ENCODE peak calls at places on chromosomes 7 and 10, in four cellular contexts. J is RPMI8226, Z is T follicular helper cell, K is T-helper 1 cell. D is an unnamed sample.
A peak's percentile ranks its signal among the peaks of the same experiment; 100 is the strongest.

GRCh38 chr10:119541046-119541445 is 1.5 kb downstream of the RGS10 start:
- DNase-seq in K (no peak), Z (no peak), J (no peak), D (no peak)

GRCh38 chr10:42652860-42653259 is 14.5 kb upstream of the ZNF33B start:
- DNase-seq in K (no peak), J (no peak), Z (no peak), D (no peak)

GRCh38 chr7:886626-887487 is 10.5 kb downstream of the GET4 start:
- DNase-seq in J (no peak), Z (no peak), K (no peak), D (no peak)

GRCh38 chr10:31855033-31855432 is 73.6 kb downstream of the ARHGAP12 start:
- DNase-seq in K (no peak), Z (no peak), J (no peak), D (no peak)

GRCh38 chr7:12716722-12717121 is 29.3 kb downstream of the ARL4A start:
- DNase-seq in J (no peak), Z (no peak), K (no peak), D (no peak)

GRCh38 chr10:68154211-68154497 is 44.9 kb downstream of the MYPN start:
- DNase-seq in K (no peak), J (peak; percentile 61), Z (no peak), D (peak; percentile 39)

GRCh38 chr7:77738871-77739270 is 42.6 kb downstream of the RSBN1L start:
- DNase-seq in K (no peak), J (no peak), Z (no peak), D (no peak)

GRCh38 chr7:2106920-2107319 is 125.8 kb downstream of the MAD1L1 start:
- DNase-seq in K (no peak), Z (no peak), J (no peak), D (peak; percentile 65)

GRCh38 chr7:155506854-155507337 is 39.5 kb downstream of the CNPY1 start:
- DNase-seq in J (no peak), Z (no peak), K (no peak), D (no peak)

GRCh38 chr10:69747179-69747578 is 54.5 kb upstream of the COL13A1 start:
- DNase-seq in K (no peak), Z (no peak), J (no peak), D (no peak)

GRCh38 chr7:53656881-53657280 is 621.4 kb downstream of the POM121L12 start:
- DNase-seq in K (no peak), Z (no peak), J (no peak), D (no peak)

GRCh38 chr7:149422065-149422913 is 38.6 kb downstream of the ZNF777 start:
- DNase-seq in K (peak; percentile 56), J (peak; percentile 94), Z (peak; percentile 55), D (peak; percentile 51)

GRCh38 chr7:158623241-158623640 is 35.6 kb upstream of the PTPRN2 start:
- DNase-seq in J (no peak), K (no peak), Z (no peak), D (no peak)

GRCh38 chr10:61992059-61992460 is 90.6 kb downstream of the ARID5B start:
- DNase-seq in K (no peak), Z (no peak), J (no peak), D (no peak)

GRCh38 chr10:97466755-97467154 is 20.8 kb downstream of the ZDHHC16 start:
- DNase-seq in K (no peak), Z (no peak), J (no peak), D (no peak)

GRCh38 chr10:43905502-43906236 is 257.0 kb upstream of the ZNF32 start:
- DNase-seq in K (no peak), Z (no peak), J (no peak), D (no peak)

GRCh38 chr7:44967571-44968446 is 11.0 kb downstream of the MYO1G start:
- DNase-seq in J (no peak), K (no peak), Z (no peak), D (no peak)

GRCh38 chr10:123287594-123288247 is 133.5 kb downstream of the BUB3 start:
- DNase-seq in J (no peak), Z (no peak), K (no peak), D (no peak)

GRCh38 chr10:94571528-94571927 is 25.9 kb downstream of the HELLS start:
- DNase-seq in K (no peak), J (no peak), Z (no peak), D (no peak)

GRCh38 chr10:94349327-94349726 is 13.4 kb downstream of the NOC3L start:
- DNase-seq in J (no peak), K (no peak), Z (no peak), D (no peak)